ENCODE peak calls at places on chromosome 1, in six cellular contexts. X is neural progenitor cell, R is IMR-90, A is GM12865, U is sigmoid colon, O is foreskin fibroblast. K is an unnamed sample.

GRCh38 chr1:117059334-117059677 is 820 bp upstream of the TTF2 start:
- DNase-seq in X (no peak), R (no peak), A (peak), U (no peak), O (no peak), K (peak)

GRCh38 chr1:162678439-162678838 is 46.2 kb downstream of the DDR2 start:
- DNase-seq in X (no peak), R (peak), A (no peak), U (peak), O (peak), K (no peak)

GRCh38 chr1:63818567-63819340 is 44.9 kb downstream of the ROR1 start:
- DNase-seq in X (no peak), R (no peak), A (no peak), U (no peak), O (no peak), K (no peak)

GRCh38 chr1:110216116-110216515 is 6.0 kb downstream of the KCNC4 start:
- DNase-seq in X (no peak), R (no peak), A (no peak), U (no peak), O (no peak), K (no peak)

GRCh38 chr1:55309053-55309452 is 93.9 kb upstream of the USP24 start:
- DNase-seq in X (no peak), R (peak), A (no peak), U (no peak), O (peak), K (no peak)

GRCh38 chr1:57252597-57253306 is 171.1 kb downstream of the DAB1 start:
- DNase-seq in X (peak), R (no peak), A (no peak), U (no peak), O (no peak), K (no peak)

GRCh38 chr1:36253463-36253862 is 29.2 kb downstream of the THRAP3 start:
- DNase-seq in X (no peak), R (peak), A (no peak), U (no peak), O (peak), K (no peak)

GRCh38 chr1:170666661-170667060 is 2.7 kb downstream of the PRRX1 start:
- DNase-seq in X (peak), R (no peak), A (no peak), U (no peak), O (no peak), K (no peak)

GRCh38 chr1:110672001-110672752 is 2.6 kb downstream of the KCNA3 start:
- DNase-seq in X (peak), R (peak), A (peak), U (no peak), O (peak), K (peak)

GRCh38 chr1:30195424-30196134 is 527.8 kb downstream of the MATN1 start:
- DNase-seq in X (no peak), R (no peak), A (no peak), U (no peak), O (no peak), K (no peak)

GRCh38 chr1:24216254-24216653 is 29.2 kb upstream of the IFNLR1 start:
- DNase-seq in X (no peak), R (no peak), A (no peak), U (no peak), O (no peak), K (no peak)

GRCh38 chr1:176469450-176469985 is 6.5 kb downstream of the PAPPA2 start:
- DNase-seq in X (no peak), R (peak), A (no peak), U (no peak), O (no peak), K (no peak)

GRCh38 chr1:94542088-94542671 is 621 bp upstream of the F3 start:
- DNase-seq in X (peak), R (peak), A (peak), U (peak), O (peak), K (peak)

GRCh38 chr1:151419819-151420218 is 20.4 kb downstream of the PSMB4 start:
- DNase-seq in X (no peak), R (no peak), A (no peak), U (no peak), O (no peak), K (no peak)

GRCh38 chr1:59043796-59044195 is 253.1 kb upstream of the FGGY start:
- DNase-seq in X (no peak), R (peak), A (no peak), U (peak), O (peak), K (no peak)

GRCh38 chr1:235074335-235075120 is 54.1 kb downstream of the TOMM20 start:
- DNase-seq in X (peak), R (peak), A (peak), U (peak), O (peak), K (peak)

GRCh38 chr1:119139393-119139792 is 1.1 kb downstream of the WARS2 start:
- DNase-seq in X (no peak), R (no peak), A (peak), U (no peak), O (no peak), K (peak)

GRCh38 chr1:234782057-234782800 is 172.3 kb upstream of the IRF2BP2 start:
- DNase-seq in X (peak), R (peak), A (no peak), U (peak), O (peak), K (no peak)

GRCh38 chr1:240401721-240402120 is 210.2 kb downstream of the GREM2 start:
- DNase-seq in X (no peak), R (no peak), A (no peak), U (no peak), O (no peak), K (no peak)

GRCh38 chr1:186165303-186165702 is 209.8 kb downstream of the TPR start:
- DNase-seq in X (no peak), R (peak), A (no peak), U (no peak), O (no peak), K (no peak)

GRCh38 chr1:179178965-179179364 is 50.5 kb downstream of the ABL2 start:
- DNase-seq in X (no peak), R (peak), A (no peak), U (no peak), O (no peak), K (no peak)
- TF ChIP-seq CTCF in X (no peak), R (no peak), A (no peak), U (no peak), O (no peak), K (no peak)

GRCh38 chr1:53591924-53592323 is 132.7 kb downstream of the DMRTB1 start:
- DNase-seq in X (no peak), R (no peak), A (no peak), U (peak), O (no peak), K (no peak)

GRCh38 chr1:53592985-53593757 is 134.0 kb downstream of the DMRTB1 start:
- DNase-seq in X (no peak), R (no peak), A (no peak), U (no peak), O (no peak), K (no peak)

GRCh38 chr1:53594391-53595180 is 135.4 kb downstream of the DMRTB1 start:
- DNase-seq in X (no peak), R (no peak), A (no peak), U (no peak), O (no peak), K (no peak)

GRCh38 chr1:53592521-53592982 is 133.4 kb downstream of the DMRTB1 start:
- DNase-seq in X (peak), R (peak), A (no peak), U (peak), O (peak), K (no peak)

GRCh38 chr1:53593758-53594380 is 134.7 kb downstream of the DMRTB1 start:
- DNase-seq in X (peak), R (no peak), A (no peak), U (peak), O (no peak), K (no peak)
- TF ChIP-seq CTCF in X (peak), R (peak), A (no peak), U (peak), O (no peak), K (no peak)

DNA sequence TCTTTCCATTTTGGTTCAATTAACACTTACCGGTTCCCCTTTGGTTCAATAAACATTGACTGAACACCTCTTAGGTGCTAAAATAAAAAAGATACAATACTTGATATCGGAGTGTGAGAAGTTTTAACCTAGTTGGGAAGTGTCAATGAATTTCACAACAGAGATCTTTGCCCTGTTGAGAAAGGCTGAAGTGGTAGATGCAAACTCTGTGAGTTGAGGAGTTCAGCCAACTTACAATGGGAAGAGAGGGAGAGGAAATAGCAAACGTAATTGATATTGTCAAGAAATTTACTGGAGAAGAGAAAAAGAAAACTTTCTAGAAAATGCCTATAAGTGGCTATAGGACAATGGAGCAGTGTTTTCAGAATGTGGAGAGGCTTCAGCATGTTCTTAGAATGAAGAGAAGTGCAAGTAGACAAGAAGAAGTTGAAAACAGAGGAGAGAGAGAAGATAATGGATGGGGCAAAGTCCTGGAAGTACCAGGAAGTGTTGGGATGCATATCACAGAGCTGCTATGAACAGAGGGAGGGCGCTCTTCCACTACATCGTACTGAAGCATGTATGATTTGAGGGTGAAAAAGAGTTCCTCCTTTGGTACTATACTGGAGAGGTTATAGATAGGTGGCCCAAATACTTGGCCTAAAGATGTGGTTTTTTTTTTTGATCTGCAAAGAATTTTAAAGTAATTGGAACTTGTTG is 48.9 kb downstream of the MEF2D start:
- DNase-seq in X (no peak), R (no peak), A (no peak), U (no peak), O (no peak), K (no peak)
- TF ChIP-seq CTCF in X (no peak), R (no peak), A (no peak), U (no peak), O (no peak), K (no peak)

GRCh38 chr1:212315907-212316306 is 30.7 kb downstream of the PPP2R5A start:
- DNase-seq in X (peak), R (no peak), A (peak), U (no peak), O (peak), K (no peak)
- TF ChIP-seq CTCF in X (peak), R (peak), A (no peak), U (no peak), O (peak), K (no peak)

GRCh38 chr1:154750681-154751665 is 119.1 kb downstream of the KCNN3 start:
- DNase-seq in X (no peak), R (no peak), A (no peak), U (peak), O (no peak), K (no peak)

GRCh38 chr1:154747380-154747779 is 122.7 kb downstream of the KCNN3 start:
- DNase-seq in X (no peak), R (no peak), A (no peak), U (no peak), O (no peak), K (no peak)

GRCh38 chr1:154747841-154748766 is 122.0 kb downstream of the KCNN3 start:
- DNase-seq in X (peak), R (no peak), A (peak), U (peak), O (no peak), K (peak)

GRCh38 chr1:154746620-154747299 is 123.3 kb downstream of the KCNN3 start:
- DNase-seq in X (no peak), R (no peak), A (no peak), U (no peak), O (no peak), K (no peak)

DNA sequence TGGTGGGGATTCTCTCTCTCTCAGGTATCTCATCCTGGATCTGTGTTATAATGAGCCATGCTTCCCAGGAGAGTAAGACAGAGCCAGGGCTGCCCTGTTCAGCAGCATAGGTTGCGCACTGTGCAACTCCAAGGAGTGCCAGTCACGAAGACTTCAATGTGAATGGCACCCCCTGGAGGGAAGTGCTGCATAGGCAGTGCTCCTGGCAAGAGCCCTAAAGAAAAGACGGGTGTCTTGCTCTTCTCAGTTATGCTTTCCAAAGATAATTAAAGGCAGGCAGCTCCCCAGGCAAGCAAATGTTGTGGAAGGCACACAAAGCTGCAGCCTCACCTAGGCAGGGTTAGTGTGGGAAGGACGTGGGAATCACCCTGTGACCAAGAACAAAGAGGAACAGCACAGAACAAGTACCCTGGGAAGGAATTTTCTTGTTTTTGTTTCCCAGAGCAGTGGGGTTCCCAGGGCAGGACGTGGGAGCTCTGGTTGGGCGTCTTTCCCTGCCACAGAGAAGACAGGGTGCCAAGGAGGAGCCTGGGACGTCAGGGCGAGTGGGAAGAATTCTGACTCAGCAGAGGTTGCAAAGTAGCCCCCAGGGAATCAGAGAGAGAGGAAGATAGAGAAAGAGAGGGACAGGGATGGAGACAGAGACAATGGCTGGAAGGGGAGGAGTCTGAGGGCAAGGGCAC is 120.9 kb downstream of the KCNN3 start:
- DNase-seq in X (no peak), R (peak), A (peak), U (no peak), O (no peak), K (no peak)
- TF ChIP-seq CTCF in X (peak), R (peak), A (peak), U (no peak), O (peak), K (peak)

DNA sequence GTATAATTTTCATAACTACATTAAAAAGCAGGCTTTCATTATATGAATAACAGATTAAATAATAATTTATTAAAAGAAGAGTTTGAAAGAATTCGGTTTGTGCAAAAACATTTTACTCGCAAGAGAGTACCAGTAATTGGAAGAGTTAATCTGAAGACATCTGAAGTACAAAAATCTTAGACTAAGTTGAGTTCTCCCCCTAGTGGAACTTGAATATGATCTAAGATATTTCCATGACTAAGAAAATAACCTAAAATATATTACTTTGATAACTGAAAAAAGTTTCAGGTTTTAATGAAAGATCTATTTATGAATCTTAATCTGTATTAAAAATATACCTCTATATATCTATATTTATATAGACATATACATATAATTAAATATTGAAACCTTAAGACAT is 112.5 kb upstream of the GFI1 start:
- DNase-seq in X (peak), R (peak), A (peak), U (no peak), O (no peak), K (peak)
- TF ChIP-seq CTCF in X (peak), R (peak), A (peak), U (no peak), O (peak), K (peak)

K was measured in GM10248.